ENCODE peak calls at places on chromosomes 2 and 18, in seven cellular contexts. H is IMR-90, O is H1, W is neuronal stem cell, B is mesendoderm, A is H9, D is trophoblast cell. X is an unnamed sample.

GRCh38 chr2:201909961-201910361 is 103.6 kb downstream of the CDK15 start:
- DNase-seq in B (no peak), O (no peak), D (no peak), H (peak; percentile 80), W (no peak), A (no peak), X (peak; percentile 87)

GRCh38 chr2:100692381-100692780 is 127.6 kb upstream of the NPAS2 start:
- DNase-seq in W (no peak), O (peak; percentile 19), A (no peak), D (no peak), H (no peak), B (no peak), X (no peak)

GRCh38 chr2:69601179-69601612 is 42.3 kb downstream of the AAK1 start:
- DNase-seq in W (no peak), O (no peak), B (peak; percentile 30), D (peak; percentile 96), H (peak; percentile 97), A (no peak), X (peak; percentile 86)

GRCh38 chr2:162301877-162302276 is 16.6 kb downstream of the IFIH1 start:
- DNase-seq in O (no peak), H (no peak), A (no peak), W (no peak), D (no peak), B (no peak), X (no peak)

GRCh38 chr18:9092665-9093064 is 9.8 kb upstream of the NDUFV2 start:
- DNase-seq in B (no peak), D (no peak), H (no peak), A (no peak), W (no peak), O (no peak), X (peak; percentile 66)

GRCh38 chr2:41222593-41222992 is 770.7 kb upstream of the SLC8A1 start:
- DNase-seq in W (no peak), B (peak; percentile 6), H (no peak), A (peak; percentile 37), O (no peak), D (no peak), X (no peak)

GRCh38 chr2:223315813-223316212 is 263.8 kb downstream of the KCNE4 start:
- DNase-seq in W (no peak), O (no peak), H (peak; percentile 12), B (no peak), D (no peak), A (no peak), X (no peak)

GRCh38 chr18:79508565-79509535 is 113.1 kb downstream of the NFATC1 start:
- DNase-seq in W (no peak), A (no peak), D (no peak), H (no peak), O (no peak), B (no peak), X (no peak)

GRCh38 chr2:74886251-74886650 is 52.3 kb downstream of the HK2 start:
- DNase-seq in D (no peak), O (no peak), H (no peak), A (no peak), B (no peak), W (no peak), X (no peak)

GRCh38 chr18:77320960-77321559 is 71.4 kb downstream of the GALR1 start:
- DNase-seq in D (no peak), O (no peak), W (no peak), H (no peak), A (no peak), B (no peak), X (no peak)

GRCh38 chr2:6826081-6826913 is 39.4 kb downstream of the CMPK2 start:
- DNase-seq in B (peak; percentile 87), H (peak; percentile 87), O (peak; percentile 76), W (no peak), A (no peak), D (peak; percentile 77), X (peak; percentile 79)

GRCh38 chr2:119119076-119119710 is 39.4 kb downstream of the C1QL2 start:
- DNase-seq in H (no peak), D (no peak), A (peak; percentile 25), W (no peak), O (peak; percentile 35), B (no peak), X (no peak)

GRCh38 chr2:103823847-103824246 is 1030.1 kb upstream of the POU3F3 start:
- DNase-seq in O (no peak), W (no peak), H (no peak), D (no peak), A (no peak), B (no peak), X (no peak)

GRCh38 chr2:203808041-203808750 is 59.4 kb upstream of the CTLA4 start:
- DNase-seq in W (peak; percentile 75), O (no peak), A (no peak), D (peak; percentile 82), B (peak; percentile 30), H (peak; percentile 95), X (peak; percentile 78)

GRCh38 chr2:221075203-221075602 is 496.9 kb downstream of the EPHA4 start:
- DNase-seq in O (no peak), D (no peak), H (peak; percentile 92), W (no peak), B (no peak), A (no peak), X (peak; percentile 65)

GRCh38 chr2:108316194-108316880 is 27.6 kb downstream of the SULT1C2 start:
- DNase-seq in A (peak; percentile 68), B (peak; percentile 25), D (no peak), H (no peak), O (peak; percentile 65), W (no peak), X (no peak)

GRCh38 chr2:45896281-45896680 is 244.8 kb downstream of the PRKCE start:
- DNase-seq in H (no peak), O (no peak), D (no peak), A (no peak), W (no peak), B (no peak), X (no peak)

GRCh38 chr2:149019768-149020167 is 18.7 kb upstream of the LYPD6B start:
- DNase-seq in O (no peak), D (no peak), B (no peak), H (no peak), A (no peak), W (no peak), X (no peak)

GRCh38 chr2:230862292-230862691 is 2.5 kb upstream of the ITM2C start:
- DNase-seq in H (no peak), A (no peak), D (no peak), W (no peak), O (no peak), B (no peak), X (no peak)

GRCh38 chr18:24027156-24027555 is 12.6 kb downstream of the TTC39C start:
- DNase-seq in H (peak; percentile 93), O (no peak), B (no peak), W (no peak), D (peak; percentile 92), A (no peak), X (peak; percentile 36)

GRCh38 chr2:230947908-230948365 is 22.9 kb upstream of the GPR55 start:
- DNase-seq in D (no peak), W (no peak), B (no peak), H (no peak), O (no peak), A (no peak), X (no peak)

GRCh38 chr2:166419616-166419934 is 43.8 kb upstream of the SCN9A start:
- DNase-seq in D (peak; percentile 46), A (no peak), O (no peak), H (peak; percentile 70), B (peak; percentile 47), W (peak; percentile 9), X (peak; percentile 39)

GRCh38 chr18:44286049-44286448 is 394.6 kb upstream of the SETBP1 start:
- DNase-seq in H (no peak), O (no peak), A (no peak), D (no peak), W (no peak), B (no peak), X (no peak)

GRCh38 chr18:30618567-30618966 is 424.0 kb downstream of the DSC3 start:
- DNase-seq in O (no peak), B (peak; percentile 50), A (no peak), D (peak; percentile 4), H (no peak), W (no peak), X (no peak)
- H3K18ac ChIP-seq in O (no peak overlapping the region), B (peak overlapping the region; percentile 76), A (no peak overlapping the region), D (no peak overlapping the region), H (no peak overlapping the region), W (no peak overlapping the region), X (no peak overlapping the region)

GRCh38 chr2:4618630-4619228 is 915.4 kb downstream of the DCDC2C start:
- DNase-seq in O (no peak), W (no peak), A (no peak), H (no peak), B (no peak), D (no peak), X (no peak)

DNA sequence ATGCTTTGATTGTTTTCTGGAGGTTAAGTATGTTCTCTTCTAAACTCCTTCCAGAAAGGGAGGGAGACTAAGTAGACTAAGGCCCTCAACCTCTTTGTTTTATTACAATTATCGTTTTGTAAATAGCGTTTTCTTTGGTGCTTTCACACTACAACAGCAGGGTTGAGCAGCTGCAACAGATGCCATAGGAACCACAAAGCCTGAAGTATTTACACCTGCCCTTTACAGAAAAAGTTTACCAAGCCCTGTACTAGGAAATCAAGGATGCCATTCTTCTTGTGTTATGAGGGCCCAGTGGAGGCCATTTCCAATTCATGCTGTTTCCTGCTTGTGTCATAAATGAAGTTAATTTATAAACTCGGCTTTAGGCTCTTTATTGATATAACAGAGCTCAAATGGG is 914.8 kb downstream of the DCDC2C start:
- DNase-seq in D (no peak), H (no peak), O (no peak), W (no peak), B (no peak), A (no peak), X (no peak)
- H2BK120ac ChIP-seq in D (no peak overlapping the region), H (no peak overlapping the region), O (no peak overlapping the region), W (no peak overlapping the region), B (no peak overlapping the region), A (no peak overlapping the region), X (no peak overlapping the region)

GRCh38 chr2:120817136-120817955 is 81.7 kb downstream of the GLI2 start:
- DNase-seq in D (no peak), W (no peak), A (no peak), H (no peak), B (no peak), O (no peak), X (no peak)
- H3K4ac ChIP-seq in D (no peak overlapping the region), W (no peak overlapping the region), A (no peak overlapping the region), H (peak overlapping the region; percentile 94), B (no peak overlapping the region), O (no peak overlapping the region), X (peak overlapping the region; percentile 9)

DNA sequence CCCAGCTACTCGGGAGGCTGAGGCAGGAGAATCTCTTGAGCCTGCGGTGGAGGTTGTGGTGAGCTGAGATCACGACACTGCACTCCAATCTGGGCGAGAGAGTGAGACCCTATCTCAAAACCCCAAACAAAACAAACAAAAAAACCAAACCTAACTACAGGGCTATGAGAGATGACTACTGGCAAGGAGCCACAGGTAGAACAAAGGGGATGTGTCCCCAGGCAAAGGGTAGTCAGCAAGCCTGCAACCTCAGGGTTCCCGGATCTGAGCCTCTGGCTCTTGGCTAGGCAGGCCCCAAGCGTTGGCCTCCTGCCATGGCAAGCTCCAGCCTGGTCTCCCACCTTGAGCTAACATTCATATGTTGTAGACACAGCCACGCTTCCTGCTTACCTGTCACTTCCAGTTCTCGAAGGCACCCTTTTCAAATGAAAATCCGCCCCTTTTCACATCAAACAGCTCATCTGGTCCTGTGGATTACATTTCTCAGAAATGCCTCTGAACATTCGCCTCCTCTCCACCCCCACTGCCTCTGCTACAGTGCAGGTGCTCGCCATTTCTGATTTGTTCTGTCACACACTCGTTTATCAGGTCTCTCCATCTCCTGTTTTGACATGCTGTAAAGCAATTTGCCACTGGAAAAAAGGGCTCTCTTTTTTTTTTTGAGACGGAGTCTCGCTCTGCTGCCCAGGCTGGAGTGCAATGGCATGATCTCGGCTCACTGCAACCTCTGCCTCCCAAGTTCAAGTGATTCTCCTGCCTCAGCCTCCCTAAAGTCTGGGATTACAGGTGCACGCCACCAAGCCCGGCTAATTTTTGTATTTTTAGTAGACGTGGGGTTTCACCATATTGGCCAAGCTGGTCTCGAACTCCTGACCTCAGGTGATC is 13.1 kb upstream of the ACTR3 start:
- DNase-seq in W (no peak), A (peak; percentile 63), D (peak; percentile 43), O (no peak), H (no peak), B (peak; percentile 57), X (no peak)
- H3K18ac ChIP-seq in W (no peak overlapping the region), A (no peak overlapping the region), D (no peak overlapping the region), O (peak overlapping the region; percentile 14), H (no peak overlapping the region), B (no peak overlapping the region), X (no peak overlapping the region)